ENCODE peak calls at places on chromosomes 7 and 10, in four cellular contexts. C is IMR-90; R is ovary; J is CD8-positive, alpha-beta memory T cell. T is an unnamed sample.

GRCh38 chr7:22931011-22931410 is 82.9 kb downstream of the HYCC1 start:
- DNase-seq in C (no peak), R (no peak), J (no peak), T (no peak)

GRCh38 chr10:14293516-14293915 is 37.2 kb downstream of the FRMD4A start:
- DNase-seq in C (peak; percentile 17), R (no peak), J (no peak), T (no peak)

GRCh38 chr7:10939237-10939910 is 34.3 kb upstream of the PHF14 start:
- DNase-seq in C (no peak), R (no peak), J (no peak), T (no peak)

GRCh38 chr7:135510603-135511183 is 791 bp upstream of the CNOT4 start:
- DNase-seq in C (peak; percentile 41), R (no peak), J (no peak), T (peak; percentile 3)

GRCh38 chr7:120550494-120551048 is 277.6 kb downstream of the KCND2 start:
- DNase-seq in C (no peak), R (no peak), J (no peak), T (no peak)

GRCh38 chr10:117168135-117168674 is 29.1 kb upstream of the KCNK18 start:
- DNase-seq in C (peak; percentile 10), R (peak; percentile 72), J (peak; percentile 43), T (peak; percentile 67)

GRCh38 chr10:79079490-79080355 is 11.0 kb downstream of the ZMIZ1 start:
- DNase-seq in C (peak; percentile 71), R (no peak), J (no peak), T (no peak)

GRCh38 chr7:20307119-20307518 is 23.6 kb upstream of the ITGB8 start:
- DNase-seq in C (peak; percentile 46), R (no peak), J (no peak), T (no peak)

GRCh38 chr7:50801907-50802306 is 19.2 kb upstream of the GRB10 start:
- DNase-seq in C (no peak), R (no peak), J (no peak), T (no peak)
- H3K4me3 ChIP-seq in C (no peak overlapping the region), R (no peak overlapping the region), J (no peak overlapping the region), T (no peak overlapping the region)

GRCh38 chr10:110535958-110536891 is 31.3 kb upstream of the SMC3 start:
- DNase-seq in C (peak; percentile 92), R (no peak), J (peak; percentile 44), T (peak; percentile 41)
- H3K27ac ChIP-seq in C (no peak overlapping the region), R (no peak overlapping the region), J (no peak overlapping the region), T (no peak overlapping the region)

GRCh38 chr10:132023092-132023811 is 41.5 kb upstream of the BNIP3 start:
- DNase-seq in C (peak; percentile 72), R (peak; percentile 93), J (peak; percentile 55), T (peak; percentile 64)
- H3K4me3 ChIP-seq in C (peak overlapping the region; percentile 2), R (peak overlapping the region; percentile 11), J (no peak overlapping the region), T (no peak overlapping the region)

GRCh38 chr7:111053035-111053434 is 37.9 kb upstream of the LRRN3 start:
- DNase-seq in C (no peak), R (no peak), J (no peak), T (no peak)

GRCh38 chr7:111047595-111047994 is 43.3 kb upstream of the LRRN3 start:
- DNase-seq in C (no peak), R (no peak), J (no peak), T (no peak)

GRCh38 chr7:111051832-111052231 is 39.1 kb upstream of the LRRN3 start:
- DNase-seq in C (no peak), R (no peak), J (no peak), T (no peak)

GRCh38 chr7:111049971-111050680 is 40.8 kb upstream of the LRRN3 start:
- DNase-seq in C (no peak), R (no peak), J (no peak), T (no peak)

DNA sequence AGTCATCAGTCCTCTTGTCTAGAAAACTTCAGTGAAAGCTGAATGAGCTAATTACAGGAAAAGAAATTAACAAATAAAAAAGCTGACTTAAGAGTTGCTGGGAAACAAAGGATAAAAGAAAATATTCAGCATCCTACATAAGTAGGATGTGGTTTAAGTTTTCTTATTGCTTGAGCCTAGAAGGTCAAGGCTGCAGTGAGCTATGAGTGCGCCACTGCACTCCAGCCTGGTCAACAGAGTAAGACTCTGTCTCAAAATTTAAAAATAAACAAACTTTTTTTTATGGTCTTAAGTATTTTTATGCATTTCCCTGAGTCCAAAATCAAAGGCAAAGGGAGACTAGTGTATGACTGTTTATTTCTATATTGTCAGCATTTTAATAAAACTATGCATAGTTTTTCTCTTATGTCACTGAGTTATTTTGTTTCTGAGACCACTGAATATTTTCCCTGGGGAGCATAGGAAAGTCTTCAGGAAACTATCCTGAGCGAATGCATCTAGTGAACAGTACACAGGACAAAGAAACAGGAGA is 40.0 kb upstream of the LRRN3 start:
- DNase-seq in C (peak; percentile 4), R (no peak), J (no peak), T (no peak)
- H3K27ac ChIP-seq in C (no peak overlapping the region), R (no peak overlapping the region), J (no peak overlapping the region), T (no peak overlapping the region)

DNA sequence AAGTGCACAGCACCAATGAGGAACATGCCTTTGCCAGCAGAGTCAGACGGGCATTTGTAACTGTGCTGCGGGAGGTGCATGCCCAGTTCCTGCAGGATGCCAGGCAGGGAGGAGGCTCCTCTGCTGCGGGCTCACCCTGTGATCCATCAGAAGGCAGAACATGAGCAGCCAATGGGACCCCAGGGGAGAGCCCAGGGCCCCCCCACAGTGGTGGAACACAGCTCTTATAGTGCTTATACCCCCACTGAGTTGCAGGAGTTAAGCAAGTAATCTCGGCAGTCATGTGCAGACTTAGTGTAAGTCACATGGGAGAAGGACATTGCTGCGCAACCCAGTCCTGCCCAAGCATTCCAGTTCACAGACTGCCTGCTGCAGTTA is 120.3 kb upstream of the TMEM106B start:
- DNase-seq in C (no peak), R (no peak), J (no peak), T (no peak)
- H3K4me3 ChIP-seq in C (no peak overlapping the region), R (no peak overlapping the region), J (no peak overlapping the region), T (no peak overlapping the region)

T was measured in CD4-positive, alpha-beta memory T cell.